ENCODE peak calls at places on chromosomes 2 and 18, in five cellular contexts. D is WERI-Rb-1, I is mesothelial cell of epicardium, P is uterus, W is heart left ventricle. C is an unnamed sample.

GRCh38 chr2:157303612-157304011 is 22.0 kb downstream of the ERMN start:
- DNase-seq in W (no peak), P (no peak), D (no peak), I (no peak), C (no peak)

GRCh38 chr18:50240083-50240563 is 26.2 kb downstream of the CFAP53 start:
- DNase-seq in W (no peak), P (no peak), I (no peak), D (no peak), C (no peak)

GRCh38 chr2:67867735-67868134 is 195.1 kb downstream of the C1D start:
- DNase-seq in D (no peak), I (no peak), P (no peak), W (no peak), C (no peak)

GRCh38 chr2:70385966-70386595 is 84.2 kb upstream of the FAM136A start:
- DNase-seq in W (no peak), P (no peak), I (no peak), D (no peak), C (no peak)

GRCh38 chr2:234102112-234102511 is 51.6 kb downstream of the SPP2 start:
- DNase-seq in W (no peak), I (no peak), D (no peak), P (no peak), C (no peak)

GRCh38 chr2:218806346-218806978 is 24.5 kb downstream of the CYP27A1 start:
- DNase-seq in D (no peak), P (peak; percentile 85), W (peak; percentile 52), I (no peak), C (peak; percentile 22)

GRCh38 chr2:78780321-78780720 is 245.2 kb upstream of the REG3G start:
- DNase-seq in W (no peak), D (no peak), I (no peak), P (no peak), C (no peak)

GRCh38 chr2:207332473-207333212 is 166.9 kb upstream of the KLF7 start:
- DNase-seq in D (no peak), I (no peak), W (no peak), P (no peak), C (no peak)

GRCh38 chr18:6734746-6735430 is 5.4 kb downstream of the ARHGAP28 start:
- DNase-seq in D (no peak), I (no peak), P (no peak), W (no peak), C (no peak)

GRCh38 chr18:75269696-75270095 is 59.1 kb downstream of the TSHZ1 start:
- DNase-seq in W (no peak), P (no peak), D (no peak), I (no peak), C (no peak)

GRCh38 chr2:12948963-12949353 is 232.2 kb downstream of the TRIB2 start:
- DNase-seq in I (no peak), W (no peak), D (no peak), P (no peak), C (no peak)

GRCh38 chr2:52658598-52658997 is 1109.0 kb upstream of the CHAC2 start:
- DNase-seq in P (no peak), W (no peak), I (no peak), D (no peak), C (no peak)

GRCh38 chr2:197803033-197803444 is 1.4 kb upstream of the PLCL1 start:
- DNase-seq in I (no peak), D (peak; percentile 25), W (no peak), P (no peak), C (peak; percentile 53)

GRCh38 chr2:197805598-197806316 is 1.4 kb downstream of the PLCL1 start:
- DNase-seq in P (no peak), D (no peak), I (no peak), W (no peak), C (no peak)

GRCh38 chr2:197806317-197806633 is 1.9 kb downstream of the PLCL1 start:
- DNase-seq in I (no peak), D (no peak), W (no peak), P (no peak), C (no peak)

GRCh38 chr2:197804049-197804757 is at the start of gene PLCL1:
- DNase-seq in I (peak; percentile 84), P (peak; percentile 90), D (peak; percentile 95), W (peak; percentile 94), C (peak; percentile 91)

DNA sequence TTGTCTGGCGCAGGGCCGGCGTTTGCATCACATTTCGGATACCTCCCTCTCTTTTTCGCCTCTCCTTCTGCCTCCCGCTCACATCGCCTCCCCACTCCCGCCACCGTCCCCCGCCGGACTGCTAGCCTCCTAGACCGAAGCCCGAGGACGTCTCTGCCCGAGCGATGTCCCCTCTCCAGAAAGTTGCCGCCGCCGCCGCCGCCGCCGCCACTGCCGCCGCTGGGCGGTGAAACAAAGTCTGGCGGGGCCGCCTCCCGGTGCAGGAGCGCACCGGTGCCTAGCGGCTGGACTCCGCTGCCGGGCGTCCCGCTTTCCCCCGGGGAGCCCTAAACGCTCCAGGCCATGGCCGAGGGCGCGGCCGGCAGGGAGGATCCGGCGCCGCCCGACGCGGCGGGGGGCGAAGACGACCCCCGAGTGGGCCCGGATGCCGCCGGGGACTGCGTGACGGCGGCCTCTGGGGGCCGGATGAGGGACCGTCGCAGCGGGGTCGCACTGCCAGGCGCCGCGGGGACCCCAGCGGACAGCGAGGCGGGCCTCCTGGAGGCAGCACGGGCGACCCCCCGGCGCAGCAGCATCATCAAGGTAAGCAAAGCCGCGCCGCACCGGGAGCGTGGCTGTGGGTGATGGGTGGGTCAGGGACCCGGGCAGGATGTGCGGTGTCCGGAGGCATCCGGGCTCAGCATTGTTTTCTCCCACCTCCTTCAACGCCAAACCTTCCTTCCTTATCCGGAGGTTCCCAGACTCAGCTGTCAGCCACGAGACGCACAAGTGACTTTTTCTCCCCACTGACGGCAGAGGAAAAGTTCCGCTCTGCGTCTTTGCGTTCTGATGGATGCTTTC is 585 bp downstream of the PLCL1 start:
- DNase-seq in P (peak; percentile 22), I (peak; percentile 26), W (peak; percentile 37), D (peak; percentile 17), C (peak; percentile 26)
- TF ChIP-seq CTCF in P (no peak), I (no peak), W (no peak), D (no peak), C (peak; percentile 6)

DNA sequence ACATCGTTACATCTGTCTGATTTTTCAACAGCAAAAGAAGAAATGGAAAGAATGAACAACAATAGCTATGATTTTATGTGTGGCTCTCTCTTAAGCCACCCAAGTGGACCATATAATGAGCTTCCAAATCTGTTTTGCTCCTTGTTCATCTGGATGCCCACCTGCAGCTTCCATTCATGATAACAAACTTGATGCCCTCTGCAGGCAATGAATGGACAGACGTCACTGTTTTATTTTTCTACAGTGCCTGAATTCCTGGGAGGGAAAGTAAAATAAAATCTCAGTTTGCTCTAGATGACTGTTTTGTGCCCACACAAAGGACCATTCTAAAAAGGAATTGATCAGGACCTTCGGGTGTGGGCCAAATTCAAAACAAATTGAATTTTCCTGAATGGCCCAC is 5.0 kb downstream of the MREG start:
- DNase-seq in P (no peak), D (no peak), W (no peak), I (no peak), C (no peak)
- TF ChIP-seq CTCF in P (no peak), D (no peak), W (no peak), I (no peak), C (no peak)

DNA sequence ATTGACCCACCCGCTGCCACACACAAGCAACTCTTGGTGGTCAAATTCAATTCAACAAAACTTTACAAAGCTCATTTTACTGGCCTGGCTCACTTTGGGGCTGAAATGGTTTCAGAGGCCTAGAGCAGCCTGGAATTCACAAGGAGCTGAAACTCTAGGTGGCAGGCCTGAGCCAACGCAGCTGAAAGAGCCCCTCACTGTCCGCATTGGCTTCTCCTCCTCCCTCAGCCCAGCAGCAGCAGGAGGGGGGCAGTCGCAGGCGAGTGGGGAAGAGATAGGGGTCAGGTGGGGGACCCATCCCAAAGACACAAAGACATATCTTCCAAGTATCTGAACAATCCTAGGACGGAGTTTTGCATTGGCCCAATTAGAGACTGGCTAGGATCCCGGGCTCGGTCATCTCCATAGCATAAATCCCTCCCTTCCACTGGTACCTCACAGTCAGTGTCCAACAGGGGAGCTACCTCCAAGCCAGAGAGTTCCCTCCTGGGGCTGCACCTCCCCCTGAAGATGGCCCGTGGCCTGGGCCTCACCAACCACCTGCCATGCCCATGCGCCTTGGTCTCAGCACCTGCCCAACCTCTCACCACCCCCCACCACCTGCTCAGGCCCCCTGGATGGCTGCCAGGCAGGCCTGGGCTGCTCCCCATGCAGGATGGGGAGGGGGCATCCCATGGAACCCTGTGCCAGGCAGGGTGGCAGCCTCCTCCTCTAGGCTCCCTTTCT is 113.4 kb downstream of the ZBTB7C start:
- DNase-seq in D (peak; percentile 65), I (no peak), W (peak; percentile 16), P (no peak), C (no peak)
- TF ChIP-seq CTCF in D (peak; percentile 85), I (no peak), W (peak; percentile 23), P (no peak), C (no peak)

DNA sequence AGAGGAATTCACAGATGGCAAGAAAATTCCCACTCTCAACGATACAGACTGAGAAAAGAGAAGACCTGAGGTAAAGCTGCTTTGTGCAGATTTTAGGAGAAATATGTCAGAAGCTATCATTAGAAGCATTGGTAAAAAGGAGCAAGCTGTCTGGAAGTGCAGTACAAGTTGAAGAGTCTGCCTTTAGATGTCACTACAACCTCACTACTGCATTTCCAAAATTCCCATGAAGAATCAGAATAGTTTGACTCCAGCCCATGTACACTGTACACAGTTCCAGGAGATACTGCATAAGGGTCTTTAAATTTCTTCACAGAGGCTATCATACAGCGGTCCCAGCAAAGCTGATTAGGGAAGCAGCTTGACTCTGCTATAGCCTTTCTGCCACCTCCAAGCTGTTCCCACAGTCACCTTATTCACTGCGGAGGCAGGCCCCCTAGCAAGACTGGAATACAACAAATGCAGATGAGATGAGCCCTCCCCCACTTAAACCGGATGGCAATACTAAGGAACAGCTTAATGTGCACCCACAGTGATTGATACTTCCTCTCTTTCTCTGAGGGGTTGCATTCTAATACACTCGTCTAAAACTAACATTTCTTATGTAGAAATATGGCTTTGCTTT is 527.4 kb downstream of the TMEM182 start:
- DNase-seq in W (no peak), P (no peak), I (no peak), D (no peak), C (no peak)
- TF ChIP-seq CTCF in W (no peak), P (no peak), I (no peak), D (no peak), C (no peak)

GRCh38 chr2:120675460-120676130 is 60.1 kb upstream of the GLI2 start:
- DNase-seq in P (peak; percentile 38), I (no peak), D (no peak), W (no peak), C (peak; percentile 70)
- TF ChIP-seq CTCF in P (peak; percentile 70), I (peak; percentile 69), D (no peak), W (peak; percentile 75), C (peak; percentile 44)

GRCh38 chr2:188506843-188507242 is 215.2 kb downstream of the GULP1 start:
- DNase-seq in W (no peak), I (no peak), P (no peak), D (no peak), C (no peak)

GRCh38 chr2:188517549-188518255 is 226.0 kb downstream of the GULP1 start:
- DNase-seq in I (no peak), P (no peak), D (peak; percentile 17), W (no peak), C (no peak)

GRCh38 chr2:188511346-188511745 is 219.7 kb downstream of the GULP1 start:
- DNase-seq in I (no peak), D (no peak), P (no peak), W (no peak), C (no peak)

GRCh38 chr2:188515918-188516317 is 224.2 kb downstream of the GULP1 start:
- DNase-seq in W (no peak), P (no peak), D (no peak), I (no peak), C (no peak)

GRCh38 chr2:188512456-188512855 is 220.8 kb downstream of the GULP1 start:
- DNase-seq in P (no peak), D (no peak), W (no peak), I (no peak), C (no peak)
- TF ChIP-seq CTCF in P (peak; percentile 73), D (peak; percentile 13), W (peak; percentile 54), I (peak; percentile 55), C (peak; percentile 49)

GRCh38 chr2:112579280-112579679 is 5.1 kb upstream of the CHCHD5 start:
- DNase-seq in P (no peak), I (no peak), D (no peak), W (no peak), C (no peak)
- TF ChIP-seq CTCF in P (no peak), I (no peak), D (no peak), W (no peak), C (no peak)

C was measured in GM10248.